ENCODE peak calls at places on chromosomes 13 and 19, in eight cellular contexts. M is left ventricle myocardium inferior, J is fibroblast of the aortic adventitia, X is D721Med, T is NCI-H2107, D is aorta, A is GM03348, L is pons. Z is an unnamed sample.
A peak's percentile ranks its signal among the peaks of the same experiment; 100 is the strongest.

GRCh38 chr13:79780240-79780639 is 299.3 kb downstream of the NDFIP2 start:
- DNase-seq in M (no peak), J (peak; percentile 69), X (no peak), T (no peak), D (no peak), A (no peak), L (no peak), Z (no peak)

GRCh38 chr19:1113278-1113985 is 9.6 kb downstream of the GPX4 start:
- DNase-seq in M (peak; percentile 97), J (peak; percentile 91), X (peak; percentile 100), T (peak; percentile 90), D (peak; percentile 99), A (peak; percentile 96), L (peak; percentile 89), Z (peak; percentile 91)

GRCh38 chr13:113889467-113889866 is 25.6 kb upstream of the GAS6 start:
- DNase-seq in M (no peak), J (no peak), X (no peak), T (no peak), D (no peak), A (no peak), L (no peak), Z (no peak)

GRCh38 chr19:48237057-48237456 is 18.7 kb downstream of the CARD8 start:
- DNase-seq in M (no peak), J (no peak), X (no peak), T (no peak), D (no peak), A (no peak), L (no peak), Z (no peak)

GRCh38 chr13:93079294-93079693 is 147.3 kb upstream of the GPC6 start:
- DNase-seq in M (no peak), J (peak; percentile 60), X (no peak), T (no peak), D (no peak), A (peak; percentile 9), L (no peak), Z (no peak)

GRCh38 chr19:51071006-51071405 is 6.1 kb upstream of the KLK13 start:
- DNase-seq in M (no peak), J (no peak), X (no peak), T (no peak), D (no peak), A (no peak), L (no peak), Z (no peak)

GRCh38 chr13:74136089-74136658 is 2.0 kb upstream of the KLF12 start:
- DNase-seq in M (peak; percentile 31), J (peak; percentile 71), X (no peak), T (no peak), D (peak; percentile 81), A (peak; percentile 55), L (peak; percentile 42), Z (peak; percentile 80)

GRCh38 chr19:31559494-31559893 is 210.3 kb upstream of the TSHZ3 start:
- DNase-seq in M (no peak), J (no peak), X (no peak), T (no peak), D (no peak), A (no peak), L (no peak), Z (no peak)

GRCh38 chr13:74891610-74892009 is 590.4 kb downstream of the TBC1D4 start:
- DNase-seq in M (no peak), J (peak; percentile 12), X (no peak), T (no peak), D (no peak), A (no peak), L (no peak), Z (no peak)

GRCh38 chr13:27578121-27579030 is 42.0 kb downstream of the LNX2 start:
- DNase-seq in M (no peak), J (no peak), X (no peak), T (no peak), D (no peak), A (peak; percentile 17), L (peak; percentile 76), Z (no peak)

GRCh38 chr19:2774953-2775555 is 8.0 kb downstream of the SGTA start:
- DNase-seq in M (no peak), J (no peak), X (no peak), T (no peak), D (no peak), A (no peak), L (no peak), Z (no peak)

GRCh38 chr19:13846533-13847032 is 30.4 kb upstream of the NANOS3 start:
- DNase-seq in M (peak; percentile 86), J (peak; percentile 75), X (no peak), T (peak; percentile 39), D (peak; percentile 97), A (peak; percentile 73), L (peak; percentile 67), Z (peak; percentile 98)

GRCh38 chr19:50494186-50495019 is 16.6 kb downstream of the JOSD2 start:
- DNase-seq in M (no peak), J (no peak), X (no peak), T (no peak), D (peak; percentile 46), A (no peak), L (no peak), Z (peak; percentile 10)

GRCh38 chr19:28213476-28214082 is 999.4 kb downstream of the UQCRFS1 start:
- DNase-seq in M (no peak), J (peak; percentile 2), X (no peak), T (no peak), D (no peak), A (no peak), L (no peak), Z (no peak)

GRCh38 chr19:48419158-48419920 is 25.9 kb downstream of the GRIN2D start:
- DNase-seq in M (peak; percentile 43), J (no peak), X (no peak), T (no peak), D (no peak), A (peak; percentile 58), L (peak; percentile 60), Z (peak; percentile 88)

GRCh38 chr19:41958367-41959055 is 610 bp downstream of the RABAC1 start:
- DNase-seq in M (peak; percentile 85), J (peak; percentile 53), X (peak; percentile 76), T (peak; percentile 59), D (peak; percentile 96), A (peak; percentile 95), L (peak; percentile 29), Z (peak; percentile 94)

GRCh38 chr13:114068723-114069322 is 63.6 kb downstream of the RASA3 start:
- DNase-seq in M (no peak), J (peak; percentile 88), X (no peak), T (no peak), D (peak; percentile 76), A (peak; percentile 79), L (peak; percentile 54), Z (no peak)

GRCh38 chr13:66391322-66391721 is 838.8 kb downstream of the PCDH9 start:
- DNase-seq in M (no peak), J (no peak), X (no peak), T (no peak), D (no peak), A (no peak), L (no peak), Z (no peak)

GRCh38 chr13:50635504-50635903 is 208.0 kb downstream of the DLEU7 start:
- DNase-seq in M (no peak), J (peak; percentile 97), X (no peak), T (no peak), D (no peak), A (no peak), L (peak; percentile 82), Z (no peak)

GRCh38 chr13:98142427-98143156 is at the start of gene FARP1:
- DNase-seq in M (peak; percentile 79), J (peak; percentile 24), X (peak; percentile 60), T (peak; percentile 70), D (peak; percentile 89), A (peak; percentile 94), L (peak; percentile 22), Z (peak; percentile 69)

GRCh38 chr13:27607125-27607524 is 13.2 kb downstream of the LNX2 start:
- DNase-seq in M (no peak), J (peak; percentile 72), X (no peak), T (no peak), D (no peak), A (no peak), L (no peak), Z (no peak)

Z was measured in activated effector memory CD4-positive, alpha-beta T cell treated with anti-CD3 and anti-CD28 coated beads, Interleukin-2, amount 50 U/mL, for 16 hours.